ENCODE peak calls at places on chromosomes 7 and 10, in six cellular contexts. One of them, this sample, is unnamed.

GRCh38 chr7:84697506-84697905 is 489.4 kb downstream of the SEMA3D start:
- DNase-seq in suprapubic skin: no peak
- DNase-seq in adrenal gland: no peak
- DNase-seq in heart left ventricle: no peak
- DNase-seq in body of pancreas: no peak
- DNase-seq in transverse colon: no peak
- DNase-seq in this sample: no peak

GRCh38 chr10:84424731-84425165 is 96.4 kb downstream of the CCSER2 start:
- DNase-seq in suprapubic skin: peak
- DNase-seq in adrenal gland: peak
- DNase-seq in heart left ventricle: peak
- DNase-seq in body of pancreas: peak
- DNase-seq in transverse colon: peak
- DNase-seq in this sample: peak

GRCh38 chr7:116924741-116925140 is 28.6 kb upstream of the ST7 start:
- DNase-seq in suprapubic skin: no peak
- DNase-seq in adrenal gland: no peak
- DNase-seq in heart left ventricle: no peak
- DNase-seq in body of pancreas: no peak
- DNase-seq in transverse colon: no peak
- DNase-seq in this sample: no peak

GRCh38 chr10:14474656-14475055 is 143.9 kb upstream of the FRMD4A start:
- DNase-seq in suprapubic skin: no peak
- DNase-seq in adrenal gland: no peak
- DNase-seq in heart left ventricle: no peak
- DNase-seq in body of pancreas: no peak
- DNase-seq in transverse colon: no peak
- DNase-seq in this sample: no peak

GRCh38 chr10:27225011-27225590 is 15.5 kb downstream of the ACBD5 start:
- DNase-seq in suprapubic skin: no peak
- DNase-seq in adrenal gland: no peak
- DNase-seq in heart left ventricle: no peak
- DNase-seq in body of pancreas: no peak
- DNase-seq in transverse colon: no peak
- DNase-seq in this sample: no peak

GRCh38 chr10:104622598-104623209 is 18.4 kb upstream of the SORCS3 start:
- DNase-seq in suprapubic skin: no peak
- DNase-seq in adrenal gland: no peak
- DNase-seq in heart left ventricle: no peak
- DNase-seq in body of pancreas: peak
- DNase-seq in transverse colon: no peak
- DNase-seq in this sample: no peak

GRCh38 chr10:75782463-75783248 is 351.2 kb downstream of the LRMDA start:
- DNase-seq in suprapubic skin: no peak
- DNase-seq in adrenal gland: no peak
- DNase-seq in heart left ventricle: no peak
- DNase-seq in body of pancreas: no peak
- DNase-seq in transverse colon: no peak
- DNase-seq in this sample: no peak

GRCh38 chr10:113959383-113959760 is 84.3 kb upstream of the ADRB1 start:
- DNase-seq in suprapubic skin: no peak
- DNase-seq in adrenal gland: no peak
- DNase-seq in heart left ventricle: no peak
- DNase-seq in body of pancreas: no peak
- DNase-seq in transverse colon: peak
- DNase-seq in this sample: peak

GRCh38 chr10:93867481-93867880 is 26.3 kb upstream of the SLC35G1 start:
- DNase-seq in suprapubic skin: no peak
- DNase-seq in adrenal gland: no peak
- DNase-seq in heart left ventricle: no peak
- DNase-seq in body of pancreas: no peak
- DNase-seq in transverse colon: no peak
- DNase-seq in this sample: no peak

GRCh38 chr10:130140425-130140824 is 4.2 kb downstream of the GLRX3 start:
- DNase-seq in suprapubic skin: no peak
- DNase-seq in adrenal gland: no peak
- DNase-seq in heart left ventricle: no peak
- DNase-seq in body of pancreas: no peak
- DNase-seq in transverse colon: no peak
- DNase-seq in this sample: no peak

GRCh38 chr10:99484626-99485581 is 47.8 kb upstream of the NKX2-3 start:
- DNase-seq in suprapubic skin: no peak
- DNase-seq in adrenal gland: no peak
- DNase-seq in heart left ventricle: no peak
- DNase-seq in body of pancreas: peak
- DNase-seq in transverse colon: no peak
- DNase-seq in this sample: no peak

GRCh38 chr10:3524086-3524960 is 260.7 kb downstream of the KLF6 start:
- DNase-seq in suprapubic skin: no peak
- DNase-seq in adrenal gland: no peak
- DNase-seq in heart left ventricle: no peak
- DNase-seq in body of pancreas: no peak
- DNase-seq in transverse colon: no peak
- DNase-seq in this sample: no peak
- TF ChIP-seq CTCF in suprapubic skin: no peak
- TF ChIP-seq CTCF in adrenal gland: no peak
- TF ChIP-seq CTCF in heart left ventricle: no peak
- TF ChIP-seq CTCF in body of pancreas: no peak
- TF ChIP-seq CTCF in transverse colon: no peak
- TF ChIP-seq CTCF in this sample: no peak

GRCh38 chr7:105387621-105388372 is 924 bp downstream of the SRPK2 start:
- DNase-seq in suprapubic skin: peak
- DNase-seq in adrenal gland: peak
- DNase-seq in heart left ventricle: peak
- DNase-seq in body of pancreas: peak
- DNase-seq in transverse colon: peak
- DNase-seq in this sample: peak

GRCh38 chr7:105389889-105390288 is 1.2 kb upstream of the SRPK2 start:
- DNase-seq in suprapubic skin: no peak
- DNase-seq in adrenal gland: no peak
- DNase-seq in heart left ventricle: no peak
- DNase-seq in body of pancreas: no peak
- DNase-seq in transverse colon: no peak
- DNase-seq in this sample: no peak

GRCh38 chr7:105391429-105391828 is 2.7 kb upstream of the SRPK2 start:
- DNase-seq in suprapubic skin: no peak
- DNase-seq in adrenal gland: no peak
- DNase-seq in heart left ventricle: no peak
- DNase-seq in body of pancreas: no peak
- DNase-seq in transverse colon: no peak
- DNase-seq in this sample: no peak

DNA sequence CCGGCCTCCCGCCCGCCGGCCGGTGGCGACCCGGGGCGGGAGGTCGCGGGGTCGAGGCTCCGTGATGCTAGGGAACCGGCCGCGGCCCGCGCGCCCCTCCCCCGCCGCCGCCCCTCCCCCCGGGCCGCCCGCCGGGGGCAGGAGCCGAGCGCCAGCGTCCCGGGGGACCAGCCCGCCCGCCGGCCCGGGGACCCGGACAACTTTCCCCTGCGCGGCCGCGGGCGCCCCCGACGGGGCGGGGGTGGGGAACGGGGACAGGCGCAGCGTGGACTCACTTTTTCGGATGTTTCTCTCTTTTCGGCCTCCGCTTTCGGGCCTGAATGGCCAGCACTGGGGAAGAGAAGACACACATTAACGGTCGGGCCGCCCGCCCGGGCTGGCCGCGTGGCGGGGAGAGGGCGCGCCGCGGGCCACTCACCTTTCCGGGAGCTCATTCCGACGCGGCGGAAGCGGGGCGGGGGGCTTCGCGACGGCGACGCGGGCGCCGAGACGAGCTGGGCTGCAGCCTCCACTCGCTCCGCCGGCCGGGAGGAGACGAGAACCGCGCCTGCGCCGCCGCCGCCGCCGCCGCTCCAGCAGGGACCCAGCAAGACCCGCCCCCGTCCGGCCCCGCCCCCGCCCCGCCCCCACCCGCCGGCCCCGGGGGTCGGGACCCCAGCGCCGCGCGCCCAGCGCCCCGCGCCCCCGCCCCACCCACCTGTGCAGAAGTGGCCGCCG is at the start of gene SRPK2:
- DNase-seq in suprapubic skin: peak
- DNase-seq in adrenal gland: peak
- DNase-seq in heart left ventricle: peak
- DNase-seq in body of pancreas: peak
- DNase-seq in transverse colon: peak
- DNase-seq in this sample: peak
- TF ChIP-seq POLR2A in suprapubic skin: no peak
- TF ChIP-seq POLR2A in adrenal gland: no peak
- TF ChIP-seq POLR2A in heart left ventricle: peak
- TF ChIP-seq POLR2A in body of pancreas: peak
- TF ChIP-seq POLR2A in transverse colon: peak
- TF ChIP-seq POLR2A in this sample: peak

DNA sequence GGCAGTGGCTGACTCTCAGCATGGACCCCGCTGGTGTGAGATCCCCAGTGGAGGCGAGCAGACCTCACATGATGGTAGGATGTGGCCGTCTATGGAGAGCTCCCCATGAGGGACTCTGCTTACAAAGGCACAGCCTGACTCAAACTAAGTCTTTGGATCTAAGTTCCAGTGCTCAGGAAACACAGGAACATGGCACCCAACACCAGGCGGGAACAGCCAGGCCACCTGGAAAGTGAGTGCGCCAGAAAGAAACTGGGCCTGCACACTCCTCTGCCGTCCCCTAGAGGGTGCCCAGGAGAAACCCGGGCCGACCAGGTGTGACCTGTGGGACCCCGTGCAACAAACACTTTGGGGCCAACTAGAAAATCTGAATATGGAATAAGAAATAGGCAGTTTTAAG is 10.0 kb downstream of the PITRM1 start:
- DNase-seq in suprapubic skin: no peak
- DNase-seq in adrenal gland: no peak
- DNase-seq in heart left ventricle: no peak
- DNase-seq in body of pancreas: no peak
- DNase-seq in transverse colon: no peak
- DNase-seq in this sample: no peak
- TF ChIP-seq CTCF in suprapubic skin: no peak
- TF ChIP-seq CTCF in adrenal gland: no peak
- TF ChIP-seq CTCF in heart left ventricle: no peak
- TF ChIP-seq CTCF in body of pancreas: no peak
- TF ChIP-seq CTCF in transverse colon: no peak
- TF ChIP-seq CTCF in this sample: no peak

DNA sequence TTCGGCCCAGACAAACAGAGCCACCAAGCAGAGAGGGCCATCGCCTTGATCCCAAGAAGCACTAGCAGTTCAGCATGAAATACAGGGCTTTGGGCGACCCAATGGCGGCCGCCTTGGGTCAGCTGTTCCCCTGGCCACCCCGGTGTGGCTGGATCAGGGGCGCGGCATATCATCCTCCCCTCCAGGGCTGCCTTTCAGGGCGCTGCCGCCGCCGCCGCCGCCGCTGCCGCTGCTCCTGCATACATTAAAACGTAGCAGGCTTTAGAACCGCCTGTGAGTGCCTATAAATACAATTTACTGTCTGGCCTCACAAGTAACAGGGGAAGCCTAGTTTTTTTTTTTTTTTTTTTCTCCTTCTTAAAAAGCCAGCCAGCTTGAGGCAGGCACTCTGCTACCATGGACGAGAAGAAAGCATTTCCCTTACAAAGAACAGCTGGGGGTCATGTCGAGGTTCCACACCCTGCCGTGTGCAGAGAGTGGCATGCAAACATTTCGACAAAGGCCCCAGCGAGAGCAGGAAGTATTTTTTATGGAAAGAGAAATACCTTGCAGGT is 57.7 kb upstream of the EFCAB10 start:
- DNase-seq in suprapubic skin: no peak
- DNase-seq in adrenal gland: no peak
- DNase-seq in heart left ventricle: no peak
- DNase-seq in body of pancreas: no peak
- DNase-seq in transverse colon: peak
- DNase-seq in this sample: peak
- TF ChIP-seq POLR2A in suprapubic skin: no peak
- TF ChIP-seq POLR2A in adrenal gland: no peak
- TF ChIP-seq POLR2A in heart left ventricle: no peak
- TF ChIP-seq POLR2A in body of pancreas: no peak
- TF ChIP-seq POLR2A in transverse colon: no peak
- TF ChIP-seq POLR2A in this sample: no peak

GRCh38 chr7:105389090-105389650 is 449 bp upstream of the SRPK2 start:
- DNase-seq in suprapubic skin: peak
- DNase-seq in adrenal gland: peak
- DNase-seq in heart left ventricle: peak
- DNase-seq in body of pancreas: peak
- DNase-seq in transverse colon: peak
- DNase-seq in this sample: peak
- TF ChIP-seq CTCF in suprapubic skin: no peak
- TF ChIP-seq CTCF in adrenal gland: no peak
- TF ChIP-seq CTCF in heart left ventricle: no peak
- TF ChIP-seq CTCF in body of pancreas: peak
- TF ChIP-seq CTCF in transverse colon: no peak
- TF ChIP-seq CTCF in this sample: peak

GRCh38 chr10:91171485-91171884 is 49.0 kb upstream of the PCGF5 start:
- DNase-seq in suprapubic skin: no peak
- DNase-seq in adrenal gland: no peak
- DNase-seq in heart left ventricle: no peak
- DNase-seq in body of pancreas: no peak
- DNase-seq in transverse colon: no peak
- DNase-seq in this sample: no peak
- TF ChIP-seq POLR2A in suprapubic skin: no peak
- TF ChIP-seq POLR2A in adrenal gland: no peak
- TF ChIP-seq POLR2A in heart left ventricle: no peak
- TF ChIP-seq POLR2A in body of pancreas: no peak
- TF ChIP-seq POLR2A in transverse colon: no peak
- TF ChIP-seq POLR2A in this sample: no peak

DNA sequence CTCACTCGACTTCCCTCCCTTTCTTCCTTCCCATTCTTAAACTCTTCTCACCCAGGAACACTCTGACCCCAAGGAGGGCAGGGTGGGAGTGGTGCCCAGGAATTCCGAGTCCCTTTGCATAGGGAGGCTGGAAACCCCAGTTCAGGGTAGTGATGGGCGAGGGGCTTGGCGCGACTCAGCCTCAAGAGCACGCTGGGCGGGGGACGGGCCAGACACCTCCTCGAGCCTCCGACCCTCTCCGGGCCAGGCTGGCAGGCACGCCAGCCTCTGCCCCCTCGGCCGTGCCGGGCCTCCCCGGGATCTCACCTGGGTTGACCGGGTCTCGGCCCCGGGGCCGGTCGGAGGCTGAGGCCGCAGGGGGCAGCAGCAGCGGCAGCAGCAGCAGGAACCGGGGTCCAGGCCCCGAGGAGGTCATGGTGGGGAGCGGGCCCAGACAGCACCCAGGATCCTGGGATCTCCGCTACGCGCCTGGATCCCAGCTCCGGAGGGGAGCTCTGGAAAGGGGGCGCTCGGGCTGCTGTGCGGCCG is 457 bp downstream of the PLOD3 start:
- DNase-seq in suprapubic skin: no peak
- DNase-seq in adrenal gland: no peak
- DNase-seq in heart left ventricle: no peak
- DNase-seq in body of pancreas: no peak
- DNase-seq in transverse colon: no peak
- DNase-seq in this sample: no peak
- TF ChIP-seq CTCF in suprapubic skin: no peak
- TF ChIP-seq CTCF in adrenal gland: no peak
- TF ChIP-seq CTCF in heart left ventricle: no peak
- TF ChIP-seq CTCF in body of pancreas: no peak
- TF ChIP-seq CTCF in transverse colon: no peak
- TF ChIP-seq CTCF in this sample: no peak

This sample was measured in prostate gland.